ENCODE peak calls at places on chromosomes 11 and 22, in four cellular contexts. K, D, Q and A are unnamed samples.

GRCh38 chr22:28742562-28742962 is 723 bp downstream of the HSCB start:
- DNase-seq in K (no peak), D (no peak), Q (no peak), A (no peak)

GRCh38 chr11:106249857-106250256 is 172.4 kb downstream of the AASDHPPT start:
- DNase-seq in K (peak), D (no peak), Q (no peak), A (peak)

GRCh38 chr22:21766933-21767462 is 31.4 kb upstream of the YPEL1 start:
- DNase-seq in K (no peak), D (no peak), Q (no peak), A (no peak)

GRCh38 chr11:101442171-101442570 is 141.6 kb downstream of the TRPC6 start:
- DNase-seq in K (peak), D (no peak), Q (no peak), A (peak)

GRCh38 chr11:11213117-11213516 is 139.9 kb downstream of the CSNK2A3 start:
- DNase-seq in K (no peak), D (no peak), Q (no peak), A (no peak)

GRCh38 chr11:1305063-1305495 is 4.4 kb downstream of the TOLLIP start:
- DNase-seq in K (no peak), D (no peak), Q (no peak), A (no peak)

GRCh38 chr22:29253561-29254282 is 14.1 kb downstream of the RHBDD3 start:
- DNase-seq in K (no peak), D (no peak), Q (no peak), A (no peak)

GRCh38 chr11:69462106-69463045 is 19.1 kb upstream of the LINC01488 start:
- DNase-seq in K (no peak), D (no peak), Q (no peak), A (peak)

GRCh38 chr22:30556388-30556787 is 9.8 kb upstream of the SEC14L6 start:
- DNase-seq in K (no peak), D (no peak), Q (no peak), A (no peak)

DNA sequence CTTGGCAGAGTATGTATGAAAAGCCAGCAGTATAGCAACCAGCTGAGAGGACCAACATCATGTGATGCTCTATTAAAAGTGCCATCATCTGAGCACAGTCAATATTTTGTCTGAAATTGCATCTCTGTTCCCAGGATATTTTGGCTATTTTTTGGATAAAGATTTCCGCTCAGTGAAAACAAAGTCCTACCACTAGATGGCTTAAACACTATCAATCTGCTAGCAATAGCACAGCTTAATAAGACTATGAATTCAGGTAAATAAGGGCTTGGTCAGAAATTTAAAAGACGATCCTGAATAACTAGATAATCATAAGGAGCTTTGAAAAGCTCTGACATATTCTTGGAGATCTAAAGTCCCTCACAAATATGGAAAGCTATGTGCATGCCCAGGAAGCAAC is 74.4 kb downstream of the MS4A13 start:
- DNase-seq in K (no peak), D (no peak), Q (peak), A (no peak)
- TF ChIP-seq CTCF in K (no peak), D (peak), Q (no peak), A (peak)

GRCh38 chr11:123558536-123559315 is 95.7 kb downstream of the SCN3B start:
- DNase-seq in K (no peak), D (no peak), Q (no peak), A (no peak)

GRCh38 chr11:123562166-123562565 is 92.3 kb downstream of the SCN3B start:
- DNase-seq in K (no peak), D (no peak), Q (no peak), A (no peak)

GRCh38 chr11:123561046-123561781 is 93.2 kb downstream of the SCN3B start:
- DNase-seq in K (peak), D (no peak), Q (no peak), A (peak)

GRCh38 chr11:123559418-123559817 is 95.0 kb downstream of the SCN3B start:
- DNase-seq in K (peak), D (no peak), Q (no peak), A (no peak)

DNA sequence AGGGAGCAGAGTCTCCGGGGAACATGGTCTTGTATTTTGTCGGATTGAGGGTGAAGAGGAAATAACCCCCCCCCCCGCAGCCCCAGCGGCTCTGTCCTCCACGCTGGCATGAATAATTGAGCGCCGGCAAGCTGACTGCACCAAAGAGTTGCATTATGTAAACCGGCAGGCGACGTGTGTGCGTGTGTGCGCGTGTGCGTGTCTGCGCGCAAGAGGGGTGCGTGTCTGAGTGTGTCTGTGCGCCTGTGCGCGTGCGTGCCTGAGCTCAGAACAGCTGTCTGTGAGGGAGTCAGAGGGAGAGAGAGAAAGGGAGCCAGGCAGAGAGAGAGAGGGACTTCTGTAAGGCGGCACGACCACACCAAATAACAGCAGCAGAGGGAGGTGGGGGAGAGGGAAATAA is 94.4 kb downstream of the SCN3B start:
- DNase-seq in K (peak), D (no peak), Q (no peak), A (peak)
- H3K4me3 ChIP-seq in K (peak), D (peak), Q (no peak), A (peak)

GRCh38 chr11:93199616-93200015 is 1.8 kb upstream of the SLC36A4 start:
- DNase-seq in K (no peak), D (no peak), Q (no peak), A (no peak)

GRCh38 chr11:93194673-93195291 is 3.0 kb downstream of the SLC36A4 start:
- DNase-seq in K (no peak), D (no peak), Q (no peak), A (no peak)

GRCh38 chr11:93197383-93198220 is at the start of gene SLC36A4:
- DNase-seq in K (peak), D (peak), Q (peak), A (peak)

GRCh38 chr11:93198221-93198650 is 445 bp upstream of the SLC36A4 start:
- DNase-seq in K (peak), D (no peak), Q (no peak), A (peak)

DNA sequence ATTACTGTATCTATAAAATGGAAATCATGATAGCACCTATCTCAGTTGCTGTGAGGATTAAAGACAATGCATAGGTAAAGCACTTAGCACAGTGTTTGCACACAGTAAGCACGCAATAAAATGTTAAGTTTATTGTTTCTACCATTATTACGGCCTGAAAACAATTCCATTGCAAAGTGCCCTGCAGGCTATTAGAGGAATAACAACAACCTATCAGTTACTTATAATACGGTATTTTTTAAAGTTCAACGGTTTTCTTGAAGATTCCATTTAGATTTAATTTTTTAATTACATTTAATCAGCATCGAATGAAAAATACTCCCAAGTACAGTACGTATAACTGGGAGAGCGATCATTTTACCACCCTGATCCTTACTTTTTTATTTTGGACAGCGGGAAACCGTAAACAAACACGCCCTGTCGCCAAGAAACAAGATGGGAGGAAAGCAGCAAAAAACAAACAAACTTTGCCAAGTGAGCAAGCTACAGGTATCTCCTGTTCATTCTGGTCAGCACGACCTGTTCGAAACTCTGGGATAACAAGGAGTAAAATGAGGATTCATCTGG is 892 bp downstream of the SLC36A4 start:
- DNase-seq in K (no peak), D (peak), Q (peak), A (no peak)
- TF ChIP-seq CTCF in K (peak), D (peak), Q (no peak), A (peak)

GRCh38 chr11:66421492-66422205 is 814 bp downstream of the NPAS4 start:
- DNase-seq in K (peak), D (peak), Q (peak), A (peak)
- H3K4me3 ChIP-seq in K (no peak), D (no peak), Q (no peak), A (no peak)